ENCODE peak calls at places on chromosomes 6 and 20, in seven cellular contexts. W, X, N, Q, L, P and R are unnamed samples.

GRCh38 chr6:36358235-36358915 is 21.7 kb upstream of the BNIP5 start:
- DNase-seq in L (no peak), Q (no peak), X (peak), P (no peak), W (no peak), N (no peak), R (no peak)

GRCh38 chr20:13800728-13801134 is 15.9 kb downstream of the NDUFAF5 start:
- DNase-seq in Q (no peak), W (no peak), L (peak), P (peak), X (peak), N (no peak), R (no peak)

GRCh38 chr6:16953905-16954304 is 147.9 kb upstream of the STMND1 start:
- DNase-seq in Q (no peak), X (no peak), W (no peak), P (no peak), N (no peak), L (no peak), R (no peak)

GRCh38 chr20:29443819-29444218 is 1813.6 kb upstream of the DEFB115 start:
- DNase-seq in L (no peak), N (no peak), X (no peak), W (no peak), Q (no peak), P (no peak), R (no peak)

GRCh38 chr20:50794181-50794845 is 548 bp upstream of the BCAS4 start:
- DNase-seq in N (peak), X (no peak), P (no peak), L (no peak), Q (no peak), W (no peak), R (no peak)

GRCh38 chr6:133392015-133392414 is 150.9 kb downstream of the EYA4 start:
- DNase-seq in Q (no peak), L (no peak), P (no peak), N (no peak), W (no peak), X (no peak), R (no peak)

GRCh38 chr20:22492497-22492896 is 91.9 kb downstream of the FOXA2 start:
- DNase-seq in N (no peak), X (no peak), P (no peak), W (no peak), L (no peak), Q (no peak), R (no peak)

GRCh38 chr6:129938242-129939020 is 77.3 kb upstream of the TMEM244 start:
- DNase-seq in Q (no peak), L (no peak), W (no peak), N (no peak), P (no peak), X (no peak), R (no peak)

GRCh38 chr6:42962096-42962495 is 1.5 kb downstream of the GNMT start:
- DNase-seq in P (no peak), N (peak), Q (no peak), X (no peak), L (no peak), W (no peak), R (no peak)

GRCh38 chr6:41428995-41429417 is 93.6 kb downstream of the NCR2 start:
- DNase-seq in W (no peak), P (no peak), X (no peak), N (no peak), Q (no peak), L (no peak), R (no peak)

GRCh38 chr20:63434599-63435378 is 37.7 kb downstream of the KCNQ2 start:
- DNase-seq in X (peak), W (no peak), P (no peak), N (peak), Q (peak), L (peak), R (peak)

GRCh38 chr6:54204921-54205511 is 93.8 kb downstream of the MLIP start:
- DNase-seq in W (no peak), X (no peak), Q (no peak), L (no peak), P (no peak), N (no peak), R (no peak)

GRCh38 chr6:104173680-104174079 is 686.0 kb downstream of the HACE1 start:
- DNase-seq in P (no peak), Q (no peak), N (no peak), L (no peak), X (no peak), W (no peak), R (no peak)

GRCh38 chr20:48880936-48881657 is 40.4 kb upstream of the ARFGEF2 start:
- DNase-seq in L (no peak), W (no peak), P (no peak), Q (no peak), X (no peak), N (no peak), R (no peak)

GRCh38 chr6:133918208-133918930 is 29.5 kb downstream of the TCF21 start:
- DNase-seq in L (no peak), W (no peak), Q (no peak), X (no peak), P (no peak), N (no peak), R (no peak)

GRCh38 chr6:3398165-3398562 is 58.7 kb downstream of the SLC22A23 start:
- DNase-seq in N (no peak), L (no peak), P (no peak), W (no peak), Q (no peak), X (no peak), R (no peak)

GRCh38 chr6:152984387-152984872 is 1.6 kb upstream of the FBXO5 start:
- DNase-seq in X (no peak), Q (no peak), N (no peak), P (no peak), W (no peak), L (no peak), R (no peak)

GRCh38 chr20:44414808-44415207 is 59.3 kb downstream of the HNF4A start:
- DNase-seq in X (no peak), W (no peak), L (no peak), P (no peak), N (no peak), Q (no peak), R (no peak)

GRCh38 chr6:168908166-168908565 is 345.5 kb downstream of the THBS2 start:
- DNase-seq in Q (no peak), P (no peak), W (no peak), L (no peak), N (no peak), X (no peak), R (no peak)

GRCh38 chr6:41756354-41756753 is 9.2 kb upstream of the PGC start:
- DNase-seq in L (peak), W (no peak), X (no peak), Q (no peak), N (no peak), P (no peak), R (no peak)

GRCh38 chr6:28544211-28544610 is 18.5 kb downstream of the GPX5 start:
- DNase-seq in Q (peak), L (no peak), N (no peak), W (no peak), X (no peak), P (no peak), R (no peak)

GRCh38 chr6:142279350-142280180 is 22.2 kb upstream of the ADGRG6 start:
- DNase-seq in L (no peak), X (peak), N (no peak), P (no peak), Q (no peak), W (no peak), R (no peak)

GRCh38 chr20:61391812-61392520 is 139.9 kb downstream of the CDH4 start:
- DNase-seq in N (no peak), L (no peak), W (no peak), X (no peak), P (no peak), Q (peak), R (no peak)
- TF ChIP-seq POLR2AphosphoS5 in N (no peak), L (no peak), W (no peak), X (no peak), P (no peak), Q (no peak), R (no peak)

GRCh38 chr6:26054937-26055669 is 32.1 kb upstream of the HFE start:
- DNase-seq in N (peak), W (no peak), L (peak), Q (peak), X (peak), P (peak), R (no peak)
- TF ChIP-seq POLR2AphosphoS5 in N (peak), W (no peak), L (peak), Q (peak), X (peak), P (peak), R (no peak)

GRCh38 chr6:63521475-63522210 is 50.6 kb upstream of the LOC128125822 start:
- DNase-seq in W (no peak), P (no peak), Q (no peak), N (no peak), X (no peak), L (no peak), R (no peak)
- TF ChIP-seq POLR2AphosphoS5 in W (no peak), P (no peak), Q (no peak), N (no peak), X (no peak), L (no peak), R (no peak)

DNA sequence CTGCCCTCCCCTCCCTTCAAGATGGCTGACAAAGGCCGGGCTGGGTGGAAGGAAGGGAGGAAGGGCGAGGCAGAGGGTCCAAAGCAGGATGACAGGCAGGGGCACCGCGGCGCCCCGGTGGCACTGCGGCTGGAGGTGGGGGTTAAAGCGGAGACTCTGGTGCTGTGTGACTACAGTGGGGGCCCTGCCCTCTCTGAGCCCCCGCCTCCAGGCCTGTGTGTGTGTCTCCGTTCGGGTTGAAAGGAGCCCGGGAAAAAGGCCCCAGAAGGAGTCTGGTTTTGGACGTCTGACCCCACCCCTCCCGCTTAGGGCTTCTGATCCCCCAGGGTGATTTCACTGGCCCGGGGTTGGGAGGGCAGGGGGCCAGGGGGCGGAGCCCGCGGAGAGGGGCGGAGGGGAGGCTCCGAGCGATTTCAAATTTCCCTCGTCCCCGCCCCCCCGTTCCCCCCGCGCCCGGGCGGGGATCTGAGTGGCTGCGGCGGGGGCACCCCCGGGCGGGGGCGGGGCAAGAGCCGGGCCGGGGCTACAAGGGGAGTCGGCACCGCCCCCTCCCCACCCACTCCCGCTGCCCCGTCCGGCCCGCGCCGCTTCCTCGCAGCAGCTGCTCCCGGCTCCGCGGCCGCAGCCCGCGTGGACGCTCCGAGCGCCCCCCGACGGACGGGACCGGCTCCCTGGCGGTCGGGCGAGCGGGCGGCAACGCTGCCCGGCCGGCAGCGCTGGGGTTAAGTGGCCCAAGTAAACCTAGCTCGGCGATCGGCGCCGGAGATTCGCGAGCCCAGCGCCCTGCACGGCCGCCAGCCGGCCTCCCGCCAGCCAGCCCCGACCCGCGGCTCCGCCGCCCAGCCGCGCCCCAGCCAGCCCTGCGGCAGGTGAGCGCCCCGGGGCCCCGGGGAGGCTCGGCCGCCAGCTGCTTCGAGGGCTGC is at the start of gene DNMT3B:
- DNase-seq in P (peak), Q (peak), L (peak), X (peak), W (no peak), N (peak), R (peak)
- TF ChIP-seq POLR2AphosphoS5 in P (no peak), Q (peak), L (no peak), X (peak), W (no peak), N (peak), R (no peak)

DNA sequence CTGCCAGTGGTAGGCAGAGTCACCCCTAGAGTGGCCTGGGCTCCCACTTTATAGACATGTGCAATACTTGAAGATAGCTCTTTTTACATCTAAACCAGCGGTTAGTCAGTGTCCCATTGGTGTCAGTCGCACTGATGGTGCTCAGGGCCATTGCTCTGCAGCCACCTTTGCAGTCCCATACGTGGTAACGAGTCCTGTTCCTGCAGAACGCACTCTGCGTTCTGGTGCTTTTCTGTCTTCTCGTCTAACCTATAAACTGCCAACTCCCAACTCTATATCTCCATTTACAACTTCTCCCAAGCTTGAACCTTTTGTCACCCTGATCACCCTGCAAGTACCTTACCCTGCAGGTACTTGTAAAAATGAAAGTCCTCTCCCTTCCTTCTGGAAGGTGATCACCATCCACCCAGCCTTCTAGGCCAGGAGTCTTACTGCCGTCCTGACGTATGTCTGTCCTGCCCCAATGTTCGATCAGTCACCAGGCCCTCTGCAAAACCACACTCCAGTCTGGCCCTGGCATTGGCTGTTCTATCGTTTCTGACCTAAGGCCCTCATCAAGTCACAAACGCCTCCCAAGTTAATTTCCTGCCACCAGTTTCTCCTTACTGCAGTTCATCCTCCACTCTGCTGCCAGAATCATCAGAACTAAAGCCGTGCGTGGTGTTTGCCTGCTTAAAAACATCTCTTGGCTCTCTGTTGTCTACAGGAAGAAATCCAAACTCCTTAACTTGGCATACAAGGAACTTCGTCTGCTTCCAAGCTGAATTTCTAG is 7.9 kb downstream of the RREB1 start:
- DNase-seq in P (no peak), X (no peak), W (no peak), Q (no peak), N (no peak), L (no peak), R (no peak)
- TF ChIP-seq POLR2AphosphoS5 in P (no peak), X (no peak), W (no peak), Q (no peak), N (no peak), L (peak), R (no peak)

GRCh38 chr20:57993738-57994431 is 234.6 kb downstream of the ANKRD60 start:
- DNase-seq in Q (no peak), P (no peak), L (no peak), W (no peak), N (no peak), X (no peak), R (no peak)
- TF ChIP-seq POLR2AphosphoS5 in Q (no peak), P (no peak), L (no peak), W (peak), N (no peak), X (no peak), R (no peak)

DNA sequence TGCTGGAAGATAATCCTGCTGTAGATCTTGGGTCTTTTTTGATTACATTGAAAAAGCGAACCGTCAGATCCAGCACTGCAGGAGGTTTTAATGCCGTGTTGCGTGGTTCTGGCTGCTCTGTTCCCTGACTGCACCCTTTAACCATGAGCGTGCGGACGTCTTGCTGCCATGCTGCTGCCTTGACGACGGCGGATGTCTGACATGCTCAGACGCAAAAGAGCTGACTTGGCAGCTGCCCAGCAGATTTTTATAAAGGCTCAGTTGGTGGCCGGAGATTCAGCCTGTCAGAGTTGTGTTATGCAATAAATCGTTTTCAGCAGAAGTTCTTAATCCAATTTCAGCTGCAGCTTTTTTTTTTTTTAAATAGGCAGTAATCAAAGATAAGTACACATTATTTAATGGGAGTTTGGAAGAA is 119.4 kb downstream of the JARID2 start:
- DNase-seq in P (peak), Q (no peak), W (no peak), N (peak), L (peak), X (peak), R (no peak)
- TF ChIP-seq POLR2AphosphoS5 in P (no peak), Q (peak), W (no peak), N (peak), L (no peak), X (no peak), R (no peak)

GRCh38 chr6:34237316-34237721 is 646 bp downstream of the HMGA1 start:
- DNase-seq in N (no peak), L (no peak), W (no peak), P (no peak), X (no peak), Q (no peak), R (no peak)

GRCh38 chr6:34233867-34234266 is 2.8 kb upstream of the HMGA1 start:
- DNase-seq in N (peak), X (no peak), W (no peak), Q (no peak), P (no peak), L (no peak), R (no peak)

GRCh38 chr6:34234667-34235604 is 1.7 kb upstream of the HMGA1 start:
- DNase-seq in N (peak), X (no peak), Q (peak), W (no peak), P (no peak), L (no peak), R (no peak)

GRCh38 chr6:34236423-34237315 is at the start of gene HMGA1:
- DNase-seq in L (peak), N (peak), Q (peak), W (no peak), X (peak), P (peak), R (peak)

GRCh38 chr6:34235605-34236422 is 859 bp upstream of the HMGA1 start:
- DNase-seq in L (peak), X (peak), Q (peak), W (no peak), N (peak), P (no peak), R (peak)
- TF ChIP-seq POLR2AphosphoS5 in L (no peak), X (peak), Q (peak), W (no peak), N (peak), P (no peak), R (no peak)